ENCODE peak calls at places on chromosomes 2 and 18, in ten cellular contexts. One of them, this sample, is unnamed.

GRCh38 chr2:131413148-131413747 is 49.3 kb upstream of the RAB6D start:
- DNase-seq in esophagus muscularis mucosa: no peak
- DNase-seq in NB4: peak; percentile 71
- DNase-seq in IMR-90: peak; percentile 63
- DNase-seq in body of pancreas: no peak
- DNase-seq in tibial nerve: no peak
- DNase-seq in lower leg skin: no peak
- DNase-seq in stomach: no peak
- DNase-seq in heart left ventricle: no peak
- DNase-seq in right lobe of liver: no peak
- DNase-seq in this sample: peak; percentile 34

GRCh38 chr2:182666674-182667320 is 49.3 kb upstream of the DNAJC10 start:
- DNase-seq in esophagus muscularis mucosa: no peak
- DNase-seq in NB4: peak; percentile 36
- DNase-seq in IMR-90: peak; percentile 46
- DNase-seq in body of pancreas: no peak
- DNase-seq in tibial nerve: no peak
- DNase-seq in lower leg skin: no peak
- DNase-seq in stomach: no peak
- DNase-seq in heart left ventricle: no peak
- DNase-seq in right lobe of liver: no peak
- DNase-seq in this sample: no peak

GRCh38 chr18:62518460-62519375 is 4.1 kb upstream of the ZCCHC2 start:
- DNase-seq in esophagus muscularis mucosa: peak; percentile 60
- DNase-seq in NB4: no peak
- DNase-seq in IMR-90: no peak
- DNase-seq in body of pancreas: no peak
- DNase-seq in tibial nerve: no peak
- DNase-seq in lower leg skin: no peak
- DNase-seq in stomach: no peak
- DNase-seq in heart left ventricle: no peak
- DNase-seq in right lobe of liver: no peak
- DNase-seq in this sample: no peak

GRCh38 chr2:113085542-113085941 is 17.8 kb downstream of the IL1F10 start:
- DNase-seq in esophagus muscularis mucosa: no peak
- DNase-seq in NB4: no peak
- DNase-seq in IMR-90: no peak
- DNase-seq in body of pancreas: no peak
- DNase-seq in tibial nerve: no peak
- DNase-seq in lower leg skin: no peak
- DNase-seq in stomach: no peak
- DNase-seq in heart left ventricle: no peak
- DNase-seq in right lobe of liver: no peak
- DNase-seq in this sample: no peak

GRCh38 chr2:74957886-74958276 is 562 bp upstream of the POLE4 start:
- DNase-seq in esophagus muscularis mucosa: no peak
- DNase-seq in NB4: peak; percentile 74
- DNase-seq in IMR-90: no peak
- DNase-seq in body of pancreas: no peak
- DNase-seq in tibial nerve: no peak
- DNase-seq in lower leg skin: no peak
- DNase-seq in stomach: no peak
- DNase-seq in heart left ventricle: no peak
- DNase-seq in right lobe of liver: no peak
- DNase-seq in this sample: no peak

GRCh38 chr2:26672112-26672817 is 20.3 kb upstream of the KCNK3 start:
- DNase-seq in esophagus muscularis mucosa: no peak
- DNase-seq in NB4: no peak
- DNase-seq in IMR-90: no peak
- DNase-seq in body of pancreas: no peak
- DNase-seq in tibial nerve: no peak
- DNase-seq in lower leg skin: no peak
- DNase-seq in stomach: no peak
- DNase-seq in heart left ventricle: no peak
- DNase-seq in right lobe of liver: no peak
- DNase-seq in this sample: no peak

GRCh38 chr2:25976884-25977741 is 5.2 kb downstream of the KIF3C start:
- DNase-seq in esophagus muscularis mucosa: no peak
- DNase-seq in NB4: no peak
- DNase-seq in IMR-90: no peak
- DNase-seq in body of pancreas: no peak
- DNase-seq in tibial nerve: no peak
- DNase-seq in lower leg skin: no peak
- DNase-seq in stomach: no peak
- DNase-seq in heart left ventricle: no peak
- DNase-seq in right lobe of liver: no peak
- DNase-seq in this sample: no peak

GRCh38 chr18:43161528-43161927 is 46.0 kb upstream of the RIT2 start:
- DNase-seq in esophagus muscularis mucosa: no peak
- DNase-seq in NB4: no peak
- DNase-seq in IMR-90: peak; percentile 43
- DNase-seq in body of pancreas: no peak
- DNase-seq in tibial nerve: no peak
- DNase-seq in lower leg skin: no peak
- DNase-seq in stomach: no peak
- DNase-seq in heart left ventricle: no peak
- DNase-seq in right lobe of liver: no peak
- DNase-seq in this sample: no peak

GRCh38 chr2:172845008-172845670 is 109.5 kb downstream of the RAPGEF4 start:
- DNase-seq in esophagus muscularis mucosa: no peak
- DNase-seq in NB4: peak; percentile 11
- DNase-seq in IMR-90: no peak
- DNase-seq in body of pancreas: no peak
- DNase-seq in tibial nerve: no peak
- DNase-seq in lower leg skin: no peak
- DNase-seq in stomach: no peak
- DNase-seq in heart left ventricle: no peak
- DNase-seq in right lobe of liver: no peak
- DNase-seq in this sample: no peak

GRCh38 chr2:212532087-212532486 is 6.5 kb downstream of the ERBB4 start:
- DNase-seq in esophagus muscularis mucosa: no peak
- DNase-seq in NB4: no peak
- DNase-seq in IMR-90: no peak
- DNase-seq in body of pancreas: no peak
- DNase-seq in tibial nerve: no peak
- DNase-seq in lower leg skin: no peak
- DNase-seq in stomach: no peak
- DNase-seq in heart left ventricle: no peak
- DNase-seq in right lobe of liver: no peak
- DNase-seq in this sample: no peak

GRCh38 chr2:215685218-215685962 is 249.5 kb upstream of the FN1 start:
- DNase-seq in esophagus muscularis mucosa: no peak
- DNase-seq in NB4: no peak
- DNase-seq in IMR-90: no peak
- DNase-seq in body of pancreas: no peak
- DNase-seq in tibial nerve: no peak
- DNase-seq in lower leg skin: no peak
- DNase-seq in stomach: no peak
- DNase-seq in heart left ventricle: no peak
- DNase-seq in right lobe of liver: no peak
- DNase-seq in this sample: no peak

GRCh38 chr18:23438046-23438377 is 15.1 kb upstream of the RIOK3 start:
- DNase-seq in esophagus muscularis mucosa: no peak
- DNase-seq in NB4: no peak
- DNase-seq in IMR-90: no peak
- DNase-seq in body of pancreas: no peak
- DNase-seq in tibial nerve: no peak
- DNase-seq in lower leg skin: no peak
- DNase-seq in stomach: no peak
- DNase-seq in heart left ventricle: no peak
- DNase-seq in right lobe of liver: no peak
- DNase-seq in this sample: no peak

GRCh38 chr18:23438608-23439366 is 14.3 kb upstream of the RIOK3 start:
- DNase-seq in esophagus muscularis mucosa: no peak
- DNase-seq in NB4: no peak
- DNase-seq in IMR-90: no peak
- DNase-seq in body of pancreas: no peak
- DNase-seq in tibial nerve: no peak
- DNase-seq in lower leg skin: no peak
- DNase-seq in stomach: no peak
- DNase-seq in heart left ventricle: no peak
- DNase-seq in right lobe of liver: no peak
- DNase-seq in this sample: no peak

GRCh38 chr18:23433360-23433759 is 19.7 kb upstream of the RIOK3 start:
- DNase-seq in esophagus muscularis mucosa: no peak
- DNase-seq in NB4: no peak
- DNase-seq in IMR-90: no peak
- DNase-seq in body of pancreas: no peak
- DNase-seq in tibial nerve: no peak
- DNase-seq in lower leg skin: no peak
- DNase-seq in stomach: peak; percentile 36
- DNase-seq in heart left ventricle: peak; percentile 48
- DNase-seq in right lobe of liver: no peak
- DNase-seq in this sample: no peak

GRCh38 chr18:23442958-23443357 is 10.1 kb upstream of the RIOK3 start:
- DNase-seq in esophagus muscularis mucosa: no peak
- DNase-seq in NB4: no peak
- DNase-seq in IMR-90: no peak
- DNase-seq in body of pancreas: no peak
- DNase-seq in tibial nerve: no peak
- DNase-seq in lower leg skin: no peak
- DNase-seq in stomach: no peak
- DNase-seq in heart left ventricle: no peak
- DNase-seq in right lobe of liver: no peak
- DNase-seq in this sample: no peak

DNA sequence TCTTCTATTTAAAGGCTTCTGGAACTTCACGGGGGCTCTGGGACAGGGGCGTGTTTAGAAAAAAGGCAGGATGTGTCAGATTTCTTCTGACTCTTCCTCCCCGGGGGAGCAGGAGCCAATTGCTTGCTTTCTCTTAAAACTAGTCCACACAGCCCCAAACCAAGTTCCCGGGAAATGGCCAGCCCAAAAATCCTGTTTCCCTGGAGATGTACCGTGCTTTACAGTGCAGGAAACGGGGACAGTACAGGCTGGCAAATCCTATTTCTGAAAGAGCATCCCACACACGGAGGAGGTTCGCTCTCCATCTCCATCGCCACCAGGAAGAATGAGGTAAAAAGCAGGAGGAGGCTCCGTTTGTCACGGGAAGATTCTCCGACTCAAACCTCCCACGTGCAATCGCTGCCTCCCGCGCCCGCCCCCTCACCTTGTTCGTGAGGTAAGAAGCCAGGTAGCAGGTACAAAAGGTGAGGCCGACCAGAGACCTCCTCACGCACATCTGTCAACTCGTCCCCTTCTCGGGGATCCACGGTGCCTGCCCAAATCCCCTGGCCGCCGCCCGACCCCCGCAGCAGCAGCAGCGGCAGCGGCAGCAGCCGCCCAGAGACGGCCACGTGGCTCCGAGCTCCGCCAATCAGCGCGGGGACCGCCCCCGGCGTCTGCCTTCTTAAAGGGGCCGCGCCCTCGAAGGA is 15.6 kb upstream of the RIOK3 start:
- DNase-seq in esophagus muscularis mucosa: peak; percentile 92
- DNase-seq in NB4: peak; percentile 76
- DNase-seq in IMR-90: peak; percentile 62
- DNase-seq in body of pancreas: peak; percentile 76
- DNase-seq in tibial nerve: peak; percentile 75
- DNase-seq in lower leg skin: peak; percentile 75
- DNase-seq in stomach: peak; percentile 85
- DNase-seq in heart left ventricle: peak; percentile 87
- DNase-seq in right lobe of liver: peak; percentile 88
- DNase-seq in this sample: peak; percentile 67
- TF ChIP-seq POLR2A in esophagus muscularis mucosa: no peak
- TF ChIP-seq POLR2A in NB4: peak; percentile 35
- TF ChIP-seq POLR2A in IMR-90: peak; percentile 44
- TF ChIP-seq POLR2A in body of pancreas: no peak
- TF ChIP-seq POLR2A in tibial nerve: no peak
- TF ChIP-seq POLR2A in lower leg skin: no peak
- TF ChIP-seq POLR2A in stomach: no peak
- TF ChIP-seq POLR2A in heart left ventricle: no peak
- TF ChIP-seq POLR2A in right lobe of liver: no peak
- TF ChIP-seq POLR2A in this sample: no peak

GRCh38 chr2:241321033-241321432 is 5.3 kb downstream of the SEPTIN2 start:
- DNase-seq in esophagus muscularis mucosa: no peak
- DNase-seq in NB4: no peak
- DNase-seq in IMR-90: no peak
- DNase-seq in body of pancreas: no peak
- DNase-seq in tibial nerve: no peak
- DNase-seq in lower leg skin: no peak
- DNase-seq in stomach: no peak
- DNase-seq in heart left ventricle: no peak
- DNase-seq in right lobe of liver: no peak
- DNase-seq in this sample: no peak
- H3K4me3 ChIP-seq in esophagus muscularis mucosa: no peak overlapping the region
- H3K4me3 ChIP-seq in NB4: peak overlapping the region; percentile 23
- H3K4me3 ChIP-seq in IMR-90: no peak overlapping the region
- H3K4me3 ChIP-seq in body of pancreas: no peak overlapping the region
- H3K4me3 ChIP-seq in tibial nerve: no peak overlapping the region
- H3K4me3 ChIP-seq in lower leg skin: no peak overlapping the region
- H3K4me3 ChIP-seq in stomach: no peak overlapping the region
- H3K4me3 ChIP-seq in heart left ventricle: no peak overlapping the region
- H3K4me3 ChIP-seq in right lobe of liver: no peak overlapping the region
- H3K4me3 ChIP-seq in this sample: no peak overlapping the region

DNA sequence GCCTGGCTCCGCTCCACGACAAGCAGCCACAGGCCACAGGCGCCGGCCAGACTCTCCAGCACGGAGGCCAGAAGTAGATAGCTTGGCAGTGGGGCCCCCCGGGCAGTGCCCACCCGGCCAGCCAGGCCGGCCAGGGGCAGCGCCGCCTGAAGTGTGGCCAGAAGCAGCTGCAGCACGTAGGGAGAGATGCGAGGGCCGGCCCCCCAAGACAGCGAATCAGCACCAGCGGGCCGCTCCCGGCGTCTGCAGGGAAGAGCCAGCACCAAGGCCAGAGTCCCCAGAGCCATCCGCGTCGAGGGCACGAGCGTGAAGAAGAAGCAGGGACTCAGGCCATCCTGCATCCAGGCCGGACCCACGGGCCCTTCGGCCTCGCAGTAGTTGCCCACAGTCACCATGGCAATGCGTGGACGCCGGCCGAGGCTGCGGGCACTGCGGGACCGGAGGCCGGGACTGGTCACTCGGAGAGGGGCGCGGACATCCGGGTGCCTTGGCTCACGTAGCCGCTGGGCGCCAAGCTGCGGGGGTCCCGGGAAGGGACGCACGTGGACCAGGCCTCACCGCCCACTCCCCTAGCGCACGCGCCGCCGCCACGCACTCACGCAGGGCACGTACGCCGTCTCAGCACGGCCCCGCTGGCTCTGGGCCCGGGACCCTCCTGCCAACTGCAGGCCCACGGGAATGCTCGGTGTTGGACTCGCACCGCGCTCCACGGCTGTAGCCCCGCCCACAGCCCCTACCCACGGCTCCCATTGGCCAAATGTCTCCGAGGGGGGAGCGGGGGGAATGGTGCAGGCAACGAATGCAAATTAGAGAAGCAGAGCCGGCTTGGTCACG is at the start of gene ABCB6:
- DNase-seq in esophagus muscularis mucosa: peak; percentile 99
- DNase-seq in NB4: no peak
- DNase-seq in IMR-90: peak; percentile 90
- DNase-seq in body of pancreas: peak; percentile 95
- DNase-seq in tibial nerve: peak; percentile 99
- DNase-seq in lower leg skin: peak; percentile 97
- DNase-seq in stomach: peak; percentile 96
- DNase-seq in heart left ventricle: peak; percentile 97
- DNase-seq in right lobe of liver: peak; percentile 96
- DNase-seq in this sample: peak; percentile 96
- TF ChIP-seq POLR2A in esophagus muscularis mucosa: peak; percentile 46
- TF ChIP-seq POLR2A in NB4: no peak
- TF ChIP-seq POLR2A in IMR-90: no peak
- TF ChIP-seq POLR2A in body of pancreas: peak; percentile 35
- TF ChIP-seq POLR2A in tibial nerve: peak; percentile 25
- TF ChIP-seq POLR2A in lower leg skin: no peak
- TF ChIP-seq POLR2A in stomach: no peak
- TF ChIP-seq POLR2A in heart left ventricle: peak; percentile 7
- TF ChIP-seq POLR2A in right lobe of liver: peak; percentile 63
- TF ChIP-seq POLR2A in this sample: peak; percentile 92

GRCh38 chr2:39243469-39244123 is at the start of gene CDKL4:
- DNase-seq in esophagus muscularis mucosa: no peak
- DNase-seq in NB4: no peak
- DNase-seq in IMR-90: no peak
- DNase-seq in body of pancreas: peak; percentile 30
- DNase-seq in tibial nerve: no peak
- DNase-seq in lower leg skin: no peak
- DNase-seq in stomach: no peak
- DNase-seq in heart left ventricle: no peak
- DNase-seq in right lobe of liver: no peak
- DNase-seq in this sample: no peak
- H3K4me3 ChIP-seq in esophagus muscularis mucosa: peak within 1 kb of the TSS; percentile 40
- H3K4me3 ChIP-seq in NB4: peak within 1 kb of the TSS; percentile 48
- H3K4me3 ChIP-seq in IMR-90: peak within 1 kb of the TSS; percentile 7
- H3K4me3 ChIP-seq in body of pancreas: no peak within 1 kb of the TSS
- H3K4me3 ChIP-seq in tibial nerve: no peak within 1 kb of the TSS
- H3K4me3 ChIP-seq in lower leg skin: no peak within 1 kb of the TSS
- H3K4me3 ChIP-seq in stomach: peak within 1 kb of the TSS; percentile 30
- H3K4me3 ChIP-seq in heart left ventricle: peak within 1 kb of the TSS; percentile 36
- H3K4me3 ChIP-seq in right lobe of liver: no peak within 1 kb of the TSS
- H3K4me3 ChIP-seq in this sample: no peak within 1 kb of the TSS

This sample was measured in prostate gland.